ENCODE peak calls at places on chromosome 22, in four cellular contexts. One of them, this sample, is unnamed.

GRCh38 chr22:21624880-21625791 is 4.7 kb downstream of the YDJC start:
- DNase-seq in adrenal gland: no peak
- DNase-seq in transverse colon: no peak
- DNase-seq in NCI-H1092 treated with DMSO at 0.1 percent for 48 hours: no peak
- DNase-seq in this sample: no peak

GRCh38 chr22:24133187-24133965 is 47.9 kb upstream of the SUSD2 start:
- DNase-seq in adrenal gland: no peak
- DNase-seq in transverse colon: no peak
- DNase-seq in NCI-H1092 treated with DMSO at 0.1 percent for 48 hours: no peak
- DNase-seq in this sample: no peak

GRCh38 chr22:23285734-23286133 is 105.4 kb downstream of the BCR start:
- DNase-seq in adrenal gland: no peak
- DNase-seq in transverse colon: no peak
- DNase-seq in NCI-H1092 treated with DMSO at 0.1 percent for 48 hours: no peak
- DNase-seq in this sample: no peak

GRCh38 chr22:22019659-22020424 is 37.3 kb upstream of the TOP3B start:
- DNase-seq in adrenal gland: no peak
- DNase-seq in transverse colon: no peak
- DNase-seq in NCI-H1092 treated with DMSO at 0.1 percent for 48 hours: no peak
- DNase-seq in this sample: no peak

GRCh38 chr22:22519591-22519990 is 479 bp downstream of the ZNF280A start:
- DNase-seq in adrenal gland: peak; percentile 63
- DNase-seq in transverse colon: no peak
- DNase-seq in NCI-H1092 treated with DMSO at 0.1 percent for 48 hours: no peak
- DNase-seq in this sample: no peak

GRCh38 chr22:32413715-32414114 is 1.7 kb upstream of the RTCB start:
- DNase-seq in adrenal gland: no peak
- DNase-seq in transverse colon: no peak
- DNase-seq in NCI-H1092 treated with DMSO at 0.1 percent for 48 hours: peak; percentile 8
- DNase-seq in this sample: no peak

GRCh38 chr22:34781676-34782075 is 284.3 kb upstream of the ISX start:
- DNase-seq in adrenal gland: no peak
- DNase-seq in transverse colon: no peak
- DNase-seq in NCI-H1092 treated with DMSO at 0.1 percent for 48 hours: no peak
- DNase-seq in this sample: no peak

GRCh38 chr22:19844423-19845368 is 10.0 kb downstream of the GNB1L start:
- DNase-seq in adrenal gland: peak; percentile 81
- DNase-seq in transverse colon: no peak
- DNase-seq in NCI-H1092 treated with DMSO at 0.1 percent for 48 hours: no peak
- DNase-seq in this sample: peak; percentile 58

GRCh38 chr22:47199949-47200272 is 437.5 kb downstream of the TBC1D22A start:
- DNase-seq in adrenal gland: no peak
- DNase-seq in transverse colon: no peak
- DNase-seq in NCI-H1092 treated with DMSO at 0.1 percent for 48 hours: no peak
- DNase-seq in this sample: no peak

GRCh38 chr22:38755155-38755910 is 465 bp downstream of the SUN2 start:
- DNase-seq in adrenal gland: peak; percentile 95
- DNase-seq in transverse colon: peak; percentile 95
- DNase-seq in NCI-H1092 treated with DMSO at 0.1 percent for 48 hours: peak; percentile 44
- DNase-seq in this sample: peak; percentile 99

GRCh38 chr22:22397875-22398524 is 110.5 kb downstream of the ZNF280B start:
- DNase-seq in adrenal gland: no peak
- DNase-seq in transverse colon: no peak
- DNase-seq in NCI-H1092 treated with DMSO at 0.1 percent for 48 hours: no peak
- DNase-seq in this sample: no peak

GRCh38 chr22:50009765-50010675 is 2.5 kb downstream of the IL17REL start:
- DNase-seq in adrenal gland: no peak
- DNase-seq in transverse colon: peak; percentile 5
- DNase-seq in NCI-H1092 treated with DMSO at 0.1 percent for 48 hours: no peak
- DNase-seq in this sample: no peak

GRCh38 chr22:39678862-39679490 is 108.4 kb downstream of the CACNA1I start:
- DNase-seq in adrenal gland: no peak
- DNase-seq in transverse colon: no peak
- DNase-seq in NCI-H1092 treated with DMSO at 0.1 percent for 48 hours: no peak
- DNase-seq in this sample: no peak

GRCh38 chr22:19152942-19153883 is 3.1 kb upstream of the GSC2 start:
- DNase-seq in adrenal gland: no peak
- DNase-seq in transverse colon: no peak
- DNase-seq in NCI-H1092 treated with DMSO at 0.1 percent for 48 hours: no peak
- DNase-seq in this sample: no peak

GRCh38 chr22:30266445-30267381 is at the start of gene OSM:
- DNase-seq in adrenal gland: peak; percentile 62
- DNase-seq in transverse colon: peak; percentile 74
- DNase-seq in NCI-H1092 treated with DMSO at 0.1 percent for 48 hours: no peak
- DNase-seq in this sample: peak; percentile 73

GRCh38 chr22:19987394-19988306 is 29.0 kb downstream of the ARVCF start:
- DNase-seq in adrenal gland: no peak
- DNase-seq in transverse colon: peak; percentile 23
- DNase-seq in NCI-H1092 treated with DMSO at 0.1 percent for 48 hours: no peak
- DNase-seq in this sample: no peak

GRCh38 chr22:21755855-21756284 is 20.3 kb upstream of the YPEL1 start:
- DNase-seq in adrenal gland: peak; percentile 35
- DNase-seq in transverse colon: no peak
- DNase-seq in NCI-H1092 treated with DMSO at 0.1 percent for 48 hours: no peak
- DNase-seq in this sample: no peak

GRCh38 chr22:49993649-49994360 is 18.8 kb downstream of the IL17REL start:
- DNase-seq in adrenal gland: no peak
- DNase-seq in transverse colon: no peak
- DNase-seq in NCI-H1092 treated with DMSO at 0.1 percent for 48 hours: no peak
- DNase-seq in this sample: no peak

GRCh38 chr22:23862103-23862502 is 4.4 kb downstream of the SLC2A11 start:
- DNase-seq in adrenal gland: peak; percentile 47
- DNase-seq in transverse colon: no peak
- DNase-seq in NCI-H1092 treated with DMSO at 0.1 percent for 48 hours: peak; percentile 14
- DNase-seq in this sample: no peak